ENCODE peak calls at places on chromosomes 12 and 14, in ten cellular contexts. O is pons; P is cardiac muscle cell; C is A172; F is globus pallidus; G is T-helper 1 cell; H is stromal cell of bone marrow; V is stimulated activated CD4-positive, alpha-beta T cell treated with anti-CD3 and anti-CD28 coated beads, Interleukin-2, amount 100 ng/mL, for 24 hours; X is GM04504; Y is A549. J is an unnamed sample.

GRCh38 chr12:3199551-3200031 is 122.4 kb downstream of the TSPAN9 start:
- DNase-seq in V (no peak), X (no peak), O (no peak), G (no peak), F (no peak), P (peak), C (no peak), H (no peak), Y (peak), J (no peak)

GRCh38 chr14:68926236-68926635 is 52.9 kb downstream of the ACTN1 start:
- DNase-seq in F (no peak), X (no peak), V (no peak), Y (peak), G (no peak), P (no peak), C (no peak), H (no peak), O (no peak), J (no peak)

GRCh38 chr14:81323094-81323493 is 77.0 kb downstream of the STON2 start:
- DNase-seq in H (no peak), P (no peak), C (no peak), G (no peak), O (peak), X (no peak), F (peak), V (no peak), Y (no peak), J (no peak)

GRCh38 chr12:120394483-120395367 is 25.8 kb upstream of the MSI1 start:
- DNase-seq in V (no peak), X (no peak), C (no peak), O (no peak), F (no peak), P (no peak), Y (no peak), H (no peak), G (no peak), J (peak)

GRCh38 chr12:65878540-65878939 is 54.3 kb downstream of the HMGA2 start:
- DNase-seq in H (no peak), V (no peak), O (peak), Y (peak), X (no peak), C (peak), G (no peak), F (no peak), P (no peak), J (no peak)

GRCh38 chr14:30719137-30719536 is 97.0 kb downstream of the SCFD1 start:
- DNase-seq in G (no peak), H (no peak), Y (no peak), F (no peak), X (no peak), P (no peak), O (no peak), C (no peak), V (no peak), J (no peak)

GRCh38 chr14:53355581-53356112 is 202.5 kb upstream of the DDHD1 start:
- DNase-seq in X (no peak), G (no peak), V (no peak), Y (peak), F (no peak), P (peak), H (no peak), O (peak), C (peak), J (peak)

GRCh38 chr12:94147991-94148840 is at the start of gene PLXNC1:
- DNase-seq in H (no peak), V (peak), Y (peak), F (no peak), X (no peak), G (peak), C (no peak), P (peak), O (no peak), J (peak)

GRCh38 chr14:31937730-31938346 is 139.3 kb upstream of the ARHGAP5 start:
- DNase-seq in G (no peak), C (peak), O (peak), X (peak), Y (peak), H (peak), F (peak), V (peak), P (peak), J (no peak)

GRCh38 chr12:69570000-69570516 is 15.2 kb upstream of the CCT2 start:
- DNase-seq in X (peak), C (peak), O (no peak), P (peak), V (no peak), G (no peak), H (no peak), F (no peak), Y (peak), J (no peak)

GRCh38 chr12:52236386-52237050 is 3.5 kb downstream of the KRT7 start:
- DNase-seq in Y (peak), V (no peak), H (no peak), G (no peak), P (no peak), C (no peak), F (no peak), X (no peak), O (no peak), J (no peak)

GRCh38 chr12:22124987-22125386 is 79.0 kb downstream of the CMAS start:
- DNase-seq in H (no peak), G (no peak), V (no peak), Y (no peak), P (no peak), X (no peak), C (no peak), O (no peak), F (no peak), J (no peak)

GRCh38 chr12:119195256-119195655 is 16.5 kb downstream of the HSPB8 start:
- DNase-seq in X (no peak), C (no peak), G (no peak), H (no peak), O (no peak), Y (no peak), P (no peak), F (no peak), V (no peak), J (no peak)

GRCh38 chr12:16389594-16389993 is 42.1 kb downstream of the MGST1 start:
- DNase-seq in C (peak), Y (no peak), H (peak), G (no peak), O (peak), X (peak), P (peak), F (no peak), V (no peak), J (no peak)

GRCh38 chr14:74133833-74134481 is 49.2 kb downstream of the LIN52 start:
- DNase-seq in V (no peak), P (no peak), O (no peak), X (no peak), C (no peak), H (no peak), F (no peak), G (no peak), Y (no peak), J (no peak)

GRCh38 chr14:79578470-79578869 is 632.8 kb downstream of the DIO2 start:
- DNase-seq in Y (no peak), O (no peak), V (no peak), G (no peak), F (no peak), P (no peak), H (no peak), X (no peak), C (no peak), J (no peak)

GRCh38 chr12:8609061-8609570 is 3.5 kb downstream of the AICDA start:
- DNase-seq in X (no peak), C (peak), O (peak), G (no peak), F (peak), Y (peak), V (no peak), H (peak), P (peak), J (peak)

GRCh38 chr12:117033382-117034045 is 65.7 kb downstream of the TESC start:
- DNase-seq in G (no peak), V (no peak), O (no peak), H (no peak), Y (no peak), P (no peak), F (no peak), X (no peak), C (no peak), J (peak)

GRCh38 chr12:69269736-69270135 is 30.4 kb downstream of the CPSF6 start:
- DNase-seq in H (no peak), P (no peak), V (no peak), X (no peak), G (no peak), Y (no peak), C (no peak), O (no peak), F (no peak), J (no peak)

GRCh38 chr14:100850841-100851585 is 25.1 kb downstream of the MEG3 start:
- DNase-seq in G (peak), O (no peak), H (no peak), V (peak), P (peak), C (peak), X (no peak), Y (peak), F (peak), J (peak)

GRCh38 chr12:89825591-89826449 is 117.2 kb upstream of the ATP2B1 start:
- DNase-seq in V (no peak), C (peak), Y (peak), P (peak), O (no peak), G (no peak), H (no peak), F (no peak), X (no peak), J (no peak)

GRCh38 chr12:18250313-18250916 is 10.9 kb upstream of the PIK3C2G start:
- DNase-seq in G (no peak), X (peak), F (peak), O (peak), Y (peak), H (peak), V (no peak), C (peak), P (peak), J (peak)

GRCh38 chr12:62813031-62813829 is 121.7 kb downstream of the PPM1H start:
- DNase-seq in H (peak), G (no peak), P (peak), V (peak), X (no peak), Y (peak), F (peak), C (peak), O (peak), J (no peak)

GRCh38 chr12:108475396-108475795 is 39.7 kb upstream of the FICD start:
- DNase-seq in H (no peak), P (no peak), G (no peak), F (no peak), X (no peak), O (no peak), V (no peak), C (no peak), Y (no peak), J (no peak)

GRCh38 chr12:109715310-109716091 is 1.9 kb downstream of the FAM222A start:
- DNase-seq in F (no peak), V (no peak), X (no peak), Y (peak), H (no peak), P (peak), G (no peak), C (no peak), O (peak), J (peak)

GRCh38 chr14:91063119-91063518 is 2.7 kb upstream of the RPS6KA5 start:
- DNase-seq in H (no peak), Y (peak), O (no peak), X (no peak), G (no peak), F (no peak), V (no peak), P (peak), C (no peak), J (no peak)

GRCh38 chr12:104406164-104406563 is 50.6 kb upstream of the CHST11 start:
- DNase-seq in V (no peak), X (no peak), F (no peak), G (no peak), O (no peak), H (no peak), P (no peak), Y (no peak), C (no peak), J (no peak)

GRCh38 chr12:126369487-126370463 is 1304.5 kb downstream of the AACS start:
- DNase-seq in P (peak), X (no peak), C (peak), O (no peak), H (peak), F (no peak), G (no peak), Y (no peak), V (no peak), J (no peak)

GRCh38 chr12:124463341-124463861 is 104.0 kb downstream of the NCOR2 start:
- DNase-seq in Y (no peak), P (no peak), G (no peak), F (peak), X (no peak), C (no peak), V (no peak), O (peak), H (no peak), J (peak)

GRCh38 chr12:15334225-15334624 is 11.9 kb downstream of the PTPRO start:
- DNase-seq in O (no peak), P (no peak), H (no peak), X (no peak), G (no peak), V (no peak), Y (no peak), F (no peak), C (no peak), J (no peak)

GRCh38 chr12:3125674-3126073 is 48.5 kb downstream of the TSPAN9 start:
- DNase-seq in G (no peak), C (no peak), Y (no peak), O (peak), H (no peak), X (no peak), F (peak), P (no peak), V (no peak), J (no peak)

GRCh38 chr12:51766067-51766466 is 82.5 kb downstream of the FIGNL2 start:
- DNase-seq in Y (no peak), C (no peak), O (no peak), P (no peak), X (no peak), H (no peak), F (no peak), V (no peak), G (no peak), J (no peak)

GRCh38 chr12:31005944-31006361 is 67.7 kb upstream of the DDX11 start:
- DNase-seq in V (no peak), X (no peak), F (no peak), C (peak), O (no peak), Y (peak), G (no peak), P (peak), H (peak), J (no peak)

GRCh38 chr12:52615208-52615868 is 3.0 kb downstream of the KRT73 start:
- DNase-seq in O (no peak), F (no peak), Y (no peak), C (no peak), P (peak), G (no peak), X (no peak), V (no peak), H (peak), J (no peak)

GRCh38 chr12:84789184-84789583 is 123.4 kb downstream of the SLC6A15 start:
- DNase-seq in C (no peak), H (no peak), P (no peak), G (no peak), V (no peak), O (no peak), Y (no peak), F (no peak), X (no peak), J (no peak)

GRCh38 chr14:64253672-64254071 is 40.5 kb downstream of the ESR2 start:
- DNase-seq in C (peak), F (no peak), G (no peak), X (peak), H (no peak), P (peak), O (no peak), V (no peak), Y (no peak), J (no peak)

GRCh38 chr12:93093243-93093642 is 164.1 kb upstream of the EEA1 start:
- DNase-seq in H (no peak), O (no peak), Y (no peak), C (no peak), X (no peak), G (no peak), F (no peak), V (no peak), P (no peak), J (no peak)

GRCh38 chr12:41992692-41993215 is 151.9 kb downstream of the GXYLT1 start:
- DNase-seq in H (no peak), G (no peak), O (no peak), Y (no peak), V (no peak), F (no peak), P (no peak), X (no peak), C (no peak), J (peak)

GRCh38 chr14:98385851-98386250 is 886.1 kb downstream of the BCL11B start:
- DNase-seq in O (no peak), H (no peak), Y (no peak), V (no peak), X (no peak), C (no peak), P (no peak), F (no peak), G (no peak), J (no peak)

GRCh38 chr12:2691340-2692111 is 103.2 kb upstream of the FKBP4 start:
- DNase-seq in O (no peak), V (peak), F (no peak), P (peak), C (no peak), H (no peak), X (no peak), G (peak), Y (no peak), J (peak)